ENCODE peak calls at places on chromosomes 6 and 20, in nine cellular contexts. V is activated T-helper 1 cell treated with anti-CD3 and anti-CD28 coated beads, Interleukin-12 subunit alpha, Interleukin-12 subunit beta, Interleukin-2, Interleukin-4 antibody, amounts not matched to agents 30 ng/mL and 10 ng/mL and 1 ng/mL, durations not matched to agents 14 hours and 24 hours and 36 hours; K is activated CD4-positive, alpha-beta T cell treated with anti-CD3 and anti-CD28 coated beads, Interleukin-2, amount 50 U/mL, for 1 hour; Y is endothelial cell of umbilical vein; W is globus pallidus; B is transverse colon; P is midbrain; T is omental fat pad; L is esophagus squamous epithelium. E is an unnamed sample.

GRCh38 chr6:75135447-75135846 is 70.4 kb downstream of the COL12A1 start:
- DNase-seq in P (no peak), K (no peak), V (no peak), W (no peak), B (no peak), T (no peak), Y (no peak), L (no peak), E (no peak)

GRCh38 chr6:50843842-50844241 is 25.2 kb downstream of the TFAP2B start:
- DNase-seq in W (no peak), B (no peak), Y (no peak), K (no peak), L (no peak), T (no peak), P (no peak), V (no peak), E (no peak)

GRCh38 chr20:54044156-54044555 is 26.2 kb downstream of the BCAS1 start:
- DNase-seq in K (no peak), P (no peak), V (no peak), Y (no peak), L (no peak), B (no peak), W (no peak), T (no peak), E (no peak)

GRCh38 chr6:133837801-133838349 is 51.0 kb upstream of the TCF21 start:
- DNase-seq in L (no peak), P (no peak), B (peak; percentile 68), Y (peak; percentile 34), V (peak; percentile 29), K (peak; percentile 49), W (peak; percentile 7), T (peak; percentile 51), E (peak; percentile 11)

GRCh38 chr20:8522191-8522590 is 390.1 kb downstream of the PLCB1 start:
- DNase-seq in W (no peak), K (no peak), L (no peak), V (no peak), B (no peak), T (no peak), P (no peak), Y (no peak), E (no peak)

GRCh38 chr6:138036111-138036510 is 71.1 kb downstream of the PERP start:
- DNase-seq in P (no peak), V (no peak), T (no peak), W (no peak), B (peak; percentile 51), L (no peak), Y (no peak), K (no peak), E (no peak)

GRCh38 chr6:169824021-169824420 is 72.6 kb downstream of the ERMARD start:
- DNase-seq in B (no peak), P (no peak), T (no peak), V (no peak), W (no peak), L (no peak), K (no peak), Y (no peak), E (no peak)

GRCh38 chr6:82988904-82989303 is 76.7 kb downstream of the UBE3D start:
- DNase-seq in V (no peak), P (no peak), K (no peak), Y (peak; percentile 6), L (no peak), B (no peak), T (no peak), W (no peak), E (peak; percentile 39)

E was measured in SK-N-DZ.